ENCODE peak calls at places on chromosomes 13 and 19, in nine cellular contexts. A, J, S, X, E, D, N, K and F are unnamed samples.

GRCh38 chr13:48155850-48156249 is 60.9 kb upstream of the MED4 start:
- DNase-seq in A (peak), J (no peak), S (no peak), X (no peak), E (no peak), D (peak), N (peak), K (no peak), F (no peak)

GRCh38 chr19:16266586-16266942 is 58.1 kb upstream of the KLF2 start:
- DNase-seq in A (no peak), J (no peak), S (no peak), X (no peak), E (no peak), D (no peak), N (peak), K (no peak), F (no peak)

GRCh38 chr13:99677388-99677951 is 176.2 kb downstream of the TM9SF2 start:
- DNase-seq in A (no peak), J (no peak), S (no peak), X (no peak), E (no peak), D (no peak), N (no peak), K (no peak), F (no peak)

GRCh38 chr13:49248433-49249002 is 793 bp downstream of the CDADC1 start:
- DNase-seq in A (no peak), J (no peak), S (no peak), X (peak), E (no peak), D (peak), N (peak), K (no peak), F (no peak)

GRCh38 chr19:39386557-39386956 is 4.3 kb downstream of the PAF1 start:
- DNase-seq in A (no peak), J (no peak), S (no peak), X (no peak), E (no peak), D (no peak), N (no peak), K (no peak), F (no peak)

GRCh38 chr13:48446454-48446853 is 33.5 kb upstream of the LPAR6 start:
- DNase-seq in A (peak), J (no peak), S (no peak), X (no peak), E (no peak), D (peak), N (no peak), K (no peak), F (no peak)

GRCh38 chr19:50333737-50334617 is 4.8 kb upstream of the KCNC3 start:
- DNase-seq in A (peak), J (no peak), S (peak), X (peak), E (peak), D (peak), N (no peak), K (peak), F (peak)

GRCh38 chr19:40147693-40148347 is 43.4 kb upstream of the MAP3K10 start:
- DNase-seq in A (peak), J (no peak), S (no peak), X (peak), E (peak), D (peak), N (no peak), K (no peak), F (no peak)

GRCh38 chr13:114071991-114072390 is 60.4 kb downstream of the RASA3 start:
- DNase-seq in A (no peak), J (no peak), S (no peak), X (no peak), E (peak), D (no peak), N (no peak), K (no peak), F (no peak)

GRCh38 chr19:1041835-1042685 is 2.2 kb downstream of the ABCA7 start:
- DNase-seq in A (no peak), J (no peak), S (no peak), X (no peak), E (no peak), D (no peak), N (no peak), K (no peak), F (no peak)

GRCh38 chr19:56942749-56943148 is 102.2 kb upstream of the PEG3 start:
- DNase-seq in A (no peak), J (no peak), S (no peak), X (no peak), E (no peak), D (no peak), N (peak), K (no peak), F (no peak)

GRCh38 chr19:39542198-39542597 is 2.2 kb upstream of the EID2 start:
- DNase-seq in A (no peak), J (no peak), S (no peak), X (no peak), E (no peak), D (no peak), N (no peak), K (no peak), F (no peak)

GRCh38 chr13:106132216-106132615 is 403.2 kb downstream of the EFNB2 start:
- DNase-seq in A (no peak), J (no peak), S (no peak), X (no peak), E (no peak), D (no peak), N (no peak), K (no peak), F (no peak)

GRCh38 chr19:33296473-33297060 is 5.8 kb downstream of the CEBPA start:
- DNase-seq in A (no peak), J (no peak), S (no peak), X (no peak), E (no peak), D (no peak), N (no peak), K (no peak), F (no peak)

GRCh38 chr13:79503069-79503468 is 22.1 kb downstream of the NDFIP2 start:
- DNase-seq in A (no peak), J (no peak), S (no peak), X (no peak), E (no peak), D (no peak), N (no peak), K (no peak), F (no peak)

GRCh38 chr19:40610396-40611064 is 9.4 kb downstream of the LTBP4 start:
- DNase-seq in A (no peak), J (no peak), S (no peak), X (no peak), E (no peak), D (no peak), N (peak), K (no peak), F (no peak)

GRCh38 chr19:19537321-19538048 is 580 bp upstream of the CILP2 start:
- DNase-seq in A (no peak), J (no peak), S (no peak), X (no peak), E (peak), D (no peak), N (no peak), K (no peak), F (no peak)

GRCh38 chr19:47761566-47761965 is 16.2 kb downstream of the NOP53 start:
- DNase-seq in A (no peak), J (no peak), S (no peak), X (no peak), E (no peak), D (no peak), N (no peak), K (no peak), F (no peak)

GRCh38 chr19:31451686-31452325 is 102.6 kb upstream of the TSHZ3 start:
- DNase-seq in A (no peak), J (no peak), S (no peak), X (no peak), E (no peak), D (no peak), N (no peak), K (no peak), F (no peak)

GRCh38 chr13:39462456-39462855 is 140.5 kb downstream of the LHFPL6 start:
- DNase-seq in A (no peak), J (no peak), S (no peak), X (no peak), E (no peak), D (no peak), N (no peak), K (no peak), F (no peak)

GRCh38 chr13:51063909-51064308 is 47.2 kb downstream of the C13orf42 start:
- DNase-seq in A (no peak), J (no peak), S (no peak), X (no peak), E (no peak), D (no peak), N (no peak), K (no peak), F (no peak)

GRCh38 chr13:40388617-40389016 is 277.8 kb downstream of the FOXO1 start:
- DNase-seq in A (peak), J (no peak), S (peak), X (no peak), E (no peak), D (no peak), N (peak), K (no peak), F (no peak)

GRCh38 chr13:110044521-110045200 is 258.3 kb upstream of the IRS2 start:
- DNase-seq in A (no peak), J (no peak), S (no peak), X (no peak), E (no peak), D (no peak), N (no peak), K (no peak), F (no peak)